ENCODE peak calls at places on chromosomes 13 and 19, in seven cellular contexts. One of them, this sample, is unnamed.

GRCh38 chr19:6593651-6594416 is 2.9 kb upstream of the CD70 start:
- DNase-seq in NCI-H1105: no peak
- DNase-seq in CD4-positive, alpha-beta T cell: no peak
- DNase-seq in left ventricle myocardium inferior: no peak
- DNase-seq in CD4-positive, alpha-beta memory T cell: no peak
- DNase-seq in EL: no peak
- DNase-seq in cardiac muscle cell: no peak
- DNase-seq in this sample: no peak

GRCh38 chr13:110037925-110038573 is 251.7 kb upstream of the IRS2 start:
- DNase-seq in NCI-H1105: no peak
- DNase-seq in CD4-positive, alpha-beta T cell: no peak
- DNase-seq in left ventricle myocardium inferior: no peak
- DNase-seq in CD4-positive, alpha-beta memory T cell: no peak
- DNase-seq in EL: no peak
- DNase-seq in cardiac muscle cell: no peak
- DNase-seq in this sample: no peak

GRCh38 chr19:6108721-6109633 is 1.3 kb downstream of the RFX2 start:
- DNase-seq in NCI-H1105: peak
- DNase-seq in CD4-positive, alpha-beta T cell: peak
- DNase-seq in left ventricle myocardium inferior: peak
- DNase-seq in CD4-positive, alpha-beta memory T cell: peak
- DNase-seq in EL: peak
- DNase-seq in cardiac muscle cell: no peak
- DNase-seq in this sample: peak

GRCh38 chr19:49932731-49933131 is 3.4 kb upstream of the NUP62 start:
- DNase-seq in NCI-H1105: no peak
- DNase-seq in CD4-positive, alpha-beta T cell: peak
- DNase-seq in left ventricle myocardium inferior: no peak
- DNase-seq in CD4-positive, alpha-beta memory T cell: peak
- DNase-seq in EL: no peak
- DNase-seq in cardiac muscle cell: no peak
- DNase-seq in this sample: no peak

GRCh38 chr19:45170146-45171106 is 7.6 kb downstream of the TRAPPC6A start:
- DNase-seq in NCI-H1105: no peak
- DNase-seq in CD4-positive, alpha-beta T cell: no peak
- DNase-seq in left ventricle myocardium inferior: no peak
- DNase-seq in CD4-positive, alpha-beta memory T cell: no peak
- DNase-seq in EL: no peak
- DNase-seq in cardiac muscle cell: no peak
- DNase-seq in this sample: no peak

GRCh38 chr19:38597075-38597474 is 20.7 kb downstream of the MAP4K1 start:
- DNase-seq in NCI-H1105: no peak
- DNase-seq in CD4-positive, alpha-beta T cell: no peak
- DNase-seq in left ventricle myocardium inferior: no peak
- DNase-seq in CD4-positive, alpha-beta memory T cell: no peak
- DNase-seq in EL: no peak
- DNase-seq in cardiac muscle cell: no peak
- DNase-seq in this sample: no peak

GRCh38 chr19:2604747-2605329 is 97.7 kb downstream of the GNG7 start:
- DNase-seq in NCI-H1105: no peak
- DNase-seq in CD4-positive, alpha-beta T cell: no peak
- DNase-seq in left ventricle myocardium inferior: no peak
- DNase-seq in CD4-positive, alpha-beta memory T cell: no peak
- DNase-seq in EL: no peak
- DNase-seq in cardiac muscle cell: no peak
- DNase-seq in this sample: no peak

GRCh38 chr13:45503658-45504057 is 38.9 kb downstream of the COG3 start:
- DNase-seq in NCI-H1105: no peak
- DNase-seq in CD4-positive, alpha-beta T cell: no peak
- DNase-seq in left ventricle myocardium inferior: no peak
- DNase-seq in CD4-positive, alpha-beta memory T cell: no peak
- DNase-seq in EL: no peak
- DNase-seq in cardiac muscle cell: no peak
- DNase-seq in this sample: no peak

GRCh38 chr19:32748497-32748896 is 28.9 kb downstream of the TDRD12 start:
- DNase-seq in NCI-H1105: no peak
- DNase-seq in CD4-positive, alpha-beta T cell: peak
- DNase-seq in left ventricle myocardium inferior: no peak
- DNase-seq in CD4-positive, alpha-beta memory T cell: peak
- DNase-seq in EL: no peak
- DNase-seq in cardiac muscle cell: no peak
- DNase-seq in this sample: no peak

GRCh38 chr13:77595166-77595810 is 59.8 kb downstream of the SCEL start:
- DNase-seq in NCI-H1105: no peak
- DNase-seq in CD4-positive, alpha-beta T cell: no peak
- DNase-seq in left ventricle myocardium inferior: no peak
- DNase-seq in CD4-positive, alpha-beta memory T cell: no peak
- DNase-seq in EL: peak
- DNase-seq in cardiac muscle cell: no peak
- DNase-seq in this sample: no peak

GRCh38 chr19:47239610-47240296 is 8.8 kb upstream of the BBC3 start:
- DNase-seq in NCI-H1105: peak
- DNase-seq in CD4-positive, alpha-beta T cell: peak
- DNase-seq in left ventricle myocardium inferior: peak
- DNase-seq in CD4-positive, alpha-beta memory T cell: peak
- DNase-seq in EL: peak
- DNase-seq in cardiac muscle cell: peak
- DNase-seq in this sample: peak

GRCh38 chr19:16702123-16702522 is 17.5 kb upstream of the NWD1 start:
- DNase-seq in NCI-H1105: no peak
- DNase-seq in CD4-positive, alpha-beta T cell: no peak
- DNase-seq in left ventricle myocardium inferior: peak
- DNase-seq in CD4-positive, alpha-beta memory T cell: no peak
- DNase-seq in EL: peak
- DNase-seq in cardiac muscle cell: peak
- DNase-seq in this sample: peak

GRCh38 chr19:12544401-12544876 is 6.8 kb downstream of the ZNF564 start:
- DNase-seq in NCI-H1105: no peak
- DNase-seq in CD4-positive, alpha-beta T cell: no peak
- DNase-seq in left ventricle myocardium inferior: no peak
- DNase-seq in CD4-positive, alpha-beta memory T cell: no peak
- DNase-seq in EL: peak
- DNase-seq in cardiac muscle cell: no peak
- DNase-seq in this sample: no peak

GRCh38 chr19:21022996-21023395 is 2.5 kb downstream of the ZNF430 start:
- DNase-seq in NCI-H1105: no peak
- DNase-seq in CD4-positive, alpha-beta T cell: no peak
- DNase-seq in left ventricle myocardium inferior: no peak
- DNase-seq in CD4-positive, alpha-beta memory T cell: no peak
- DNase-seq in EL: peak
- DNase-seq in cardiac muscle cell: no peak
- DNase-seq in this sample: no peak

GRCh38 chr13:61414136-61414535 is 1.5 kb downstream of the PCDH20 start:
- DNase-seq in NCI-H1105: no peak
- DNase-seq in CD4-positive, alpha-beta T cell: no peak
- DNase-seq in left ventricle myocardium inferior: no peak
- DNase-seq in CD4-positive, alpha-beta memory T cell: no peak
- DNase-seq in EL: no peak
- DNase-seq in cardiac muscle cell: no peak
- DNase-seq in this sample: no peak

GRCh38 chr13:109647046-109647445 is 139.3 kb downstream of the IRS2 start:
- DNase-seq in NCI-H1105: no peak
- DNase-seq in CD4-positive, alpha-beta T cell: no peak
- DNase-seq in left ventricle myocardium inferior: no peak
- DNase-seq in CD4-positive, alpha-beta memory T cell: no peak
- DNase-seq in EL: peak
- DNase-seq in cardiac muscle cell: no peak
- DNase-seq in this sample: no peak

GRCh38 chr13:90232291-90232690 is 1115.2 kb upstream of the MIR17HG start:
- DNase-seq in NCI-H1105: no peak
- DNase-seq in CD4-positive, alpha-beta T cell: no peak
- DNase-seq in left ventricle myocardium inferior: no peak
- DNase-seq in CD4-positive, alpha-beta memory T cell: no peak
- DNase-seq in EL: no peak
- DNase-seq in cardiac muscle cell: no peak
- DNase-seq in this sample: no peak

GRCh38 chr19:8571006-8571411 is 6.2 kb downstream of the MYO1F start:
- DNase-seq in NCI-H1105: no peak
- DNase-seq in CD4-positive, alpha-beta T cell: peak
- DNase-seq in left ventricle myocardium inferior: peak
- DNase-seq in CD4-positive, alpha-beta memory T cell: peak
- DNase-seq in EL: peak
- DNase-seq in cardiac muscle cell: no peak
- DNase-seq in this sample: no peak

GRCh38 chr13:22594041-22594440 is 586.7 kb upstream of the SGCG start:
- DNase-seq in NCI-H1105: no peak
- DNase-seq in CD4-positive, alpha-beta T cell: no peak
- DNase-seq in left ventricle myocardium inferior: no peak
- DNase-seq in CD4-positive, alpha-beta memory T cell: no peak
- DNase-seq in EL: no peak
- DNase-seq in cardiac muscle cell: no peak
- DNase-seq in this sample: no peak

GRCh38 chr13:75101997-75102720 is 379.8 kb downstream of the TBC1D4 start:
- DNase-seq in NCI-H1105: no peak
- DNase-seq in CD4-positive, alpha-beta T cell: no peak
- DNase-seq in left ventricle myocardium inferior: no peak
- DNase-seq in CD4-positive, alpha-beta memory T cell: no peak
- DNase-seq in EL: peak
- DNase-seq in cardiac muscle cell: peak
- DNase-seq in this sample: no peak

GRCh38 chr13:22828081-22828480 is 352.7 kb upstream of the SGCG start:
- DNase-seq in NCI-H1105: no peak
- DNase-seq in CD4-positive, alpha-beta T cell: no peak
- DNase-seq in left ventricle myocardium inferior: no peak
- DNase-seq in CD4-positive, alpha-beta memory T cell: no peak
- DNase-seq in EL: no peak
- DNase-seq in cardiac muscle cell: no peak
- DNase-seq in this sample: no peak

GRCh38 chr19:1015782-1016646 is 4.9 kb downstream of the TMEM259 start:
- DNase-seq in NCI-H1105: no peak
- DNase-seq in CD4-positive, alpha-beta T cell: no peak
- DNase-seq in left ventricle myocardium inferior: peak
- DNase-seq in CD4-positive, alpha-beta memory T cell: no peak
- DNase-seq in EL: no peak
- DNase-seq in cardiac muscle cell: no peak
- DNase-seq in this sample: no peak

GRCh38 chr19:18253716-18254115 is 20.5 kb downstream of the IQCN start:
- DNase-seq in NCI-H1105: no peak
- DNase-seq in CD4-positive, alpha-beta T cell: no peak
- DNase-seq in left ventricle myocardium inferior: no peak
- DNase-seq in CD4-positive, alpha-beta memory T cell: no peak
- DNase-seq in EL: no peak
- DNase-seq in cardiac muscle cell: no peak
- DNase-seq in this sample: no peak

GRCh38 chr19:43380771-43381386 is 27.4 kb downstream of the CD177 start:
- DNase-seq in NCI-H1105: no peak
- DNase-seq in CD4-positive, alpha-beta T cell: no peak
- DNase-seq in left ventricle myocardium inferior: no peak
- DNase-seq in CD4-positive, alpha-beta memory T cell: no peak
- DNase-seq in EL: no peak
- DNase-seq in cardiac muscle cell: no peak
- DNase-seq in this sample: no peak

GRCh38 chr19:41330946-41331678 is 21.1 kb downstream of the CCDC97 start:
- DNase-seq in NCI-H1105: no peak
- DNase-seq in CD4-positive, alpha-beta T cell: no peak
- DNase-seq in left ventricle myocardium inferior: no peak
- DNase-seq in CD4-positive, alpha-beta memory T cell: no peak
- DNase-seq in EL: no peak
- DNase-seq in cardiac muscle cell: no peak
- DNase-seq in this sample: no peak

GRCh38 chr19:38656171-38656981 is 8.9 kb downstream of the ACTN4 start:
- DNase-seq in NCI-H1105: no peak
- DNase-seq in CD4-positive, alpha-beta T cell: peak
- DNase-seq in left ventricle myocardium inferior: no peak
- DNase-seq in CD4-positive, alpha-beta memory T cell: peak
- DNase-seq in EL: peak
- DNase-seq in cardiac muscle cell: no peak
- DNase-seq in this sample: no peak

GRCh38 chr19:793775-794174 is 3.5 kb upstream of the PTBP1 start:
- DNase-seq in NCI-H1105: no peak
- DNase-seq in CD4-positive, alpha-beta T cell: no peak
- DNase-seq in left ventricle myocardium inferior: no peak
- DNase-seq in CD4-positive, alpha-beta memory T cell: no peak
- DNase-seq in EL: no peak
- DNase-seq in cardiac muscle cell: no peak
- DNase-seq in this sample: no peak

GRCh38 chr13:110616103-110617101 is 1.1 kb downstream of the NAXD start:
- DNase-seq in NCI-H1105: no peak
- DNase-seq in CD4-positive, alpha-beta T cell: peak
- DNase-seq in left ventricle myocardium inferior: no peak
- DNase-seq in CD4-positive, alpha-beta memory T cell: peak
- DNase-seq in EL: peak
- DNase-seq in cardiac muscle cell: no peak
- DNase-seq in this sample: no peak

GRCh38 chr13:45690636-45691035 is 11.5 kb upstream of the CBY2 start:
- DNase-seq in NCI-H1105: no peak
- DNase-seq in CD4-positive, alpha-beta T cell: no peak
- DNase-seq in left ventricle myocardium inferior: no peak
- DNase-seq in CD4-positive, alpha-beta memory T cell: no peak
- DNase-seq in EL: no peak
- DNase-seq in cardiac muscle cell: no peak
- DNase-seq in this sample: no peak

GRCh38 chr19:1851581-1852293 is 3.5 kb upstream of the REXO1 start:
- DNase-seq in NCI-H1105: no peak
- DNase-seq in CD4-positive, alpha-beta T cell: peak
- DNase-seq in left ventricle myocardium inferior: no peak
- DNase-seq in CD4-positive, alpha-beta memory T cell: peak
- DNase-seq in EL: no peak
- DNase-seq in cardiac muscle cell: no peak
- DNase-seq in this sample: no peak